ENCODE peak calls at places on chromosomes 12 and 14, in seven cellular contexts. P, F, H, X, Z, D and Y are unnamed samples.
A peak's percentile ranks its signal among the peaks of the same experiment; 100 is the strongest.

GRCh38 chr14:103533999-103534575 is 5.1 kb downstream of the TRMT61A start:
- DNase-seq in H (no peak), X (no peak), Z (no peak), F (no peak), D (no peak), P (no peak), Y (no peak)

GRCh38 chr14:23025181-23025788 is 9.4 kb downstream of the PSMB5 start:
- DNase-seq in X (no peak), P (no peak), H (no peak), F (no peak), D (no peak), Z (no peak), Y (no peak)

GRCh38 chr14:97820781-97821180 is 1023.6 kb downstream of the VRK1 start:
- DNase-seq in P (no peak), F (no peak), X (no peak), Z (no peak), H (no peak), D (no peak), Y (no peak)

GRCh38 chr12:52836042-52836466 is 1.9 kb upstream of the KRT79 start:
- DNase-seq in H (peak; percentile 72), D (no peak), P (no peak), F (no peak), X (peak; percentile 39), Z (no peak), Y (peak; percentile 67)

GRCh38 chr14:54127526-54127925 is 170.9 kb upstream of the BMP4 start:
- DNase-seq in H (no peak), Z (no peak), D (no peak), X (no peak), P (no peak), F (no peak), Y (peak; percentile 51)

GRCh38 chr12:92947589-92948215 is 18.6 kb upstream of the EEA1 start:
- DNase-seq in F (no peak), X (no peak), P (no peak), H (no peak), D (no peak), Z (no peak), Y (no peak)

GRCh38 chr12:120833849-120834248 is 70.3 kb downstream of the SPPL3 start:
- DNase-seq in X (peak; percentile 33), Z (no peak), P (no peak), F (no peak), H (no peak), D (no peak), Y (no peak)

GRCh38 chr12:122460641-122461040 is 38.2 kb upstream of the CLIP1 start:
- DNase-seq in P (no peak), Z (no peak), F (no peak), H (no peak), X (no peak), D (no peak), Y (no peak)

GRCh38 chr12:131365821-131366260 is 345.0 kb upstream of the SFSWAP start:
- DNase-seq in P (no peak), F (no peak), Z (no peak), D (no peak), H (no peak), X (no peak), Y (no peak)

GRCh38 chr14:90541076-90541634 is 144.3 kb downstream of the CALM1 start:
- DNase-seq in P (no peak), D (no peak), Z (no peak), F (no peak), X (no peak), H (peak; percentile 74), Y (no peak)

GRCh38 chr12:113088971-113089756 is 32.6 kb downstream of the DTX1 start:
- DNase-seq in P (no peak), Z (no peak), X (no peak), D (no peak), F (no peak), H (peak; percentile 88), Y (no peak)

GRCh38 chr12:1583421-1584078 is 10.8 kb downstream of the FBXL14 start:
- DNase-seq in P (peak; percentile 75), X (peak; percentile 91), Z (peak; percentile 71), F (no peak), H (no peak), D (peak; percentile 46), Y (peak; percentile 95)

GRCh38 chr12:94725375-94726168 is 75.2 kb upstream of the TMCC3 start:
- DNase-seq in F (no peak), Z (peak; percentile 13), H (no peak), X (peak; percentile 17), P (peak; percentile 38), D (no peak), Y (peak; percentile 66)

GRCh38 chr14:69632154-69632553 is 20.8 kb downstream of the SUSD6 start:
- DNase-seq in H (no peak), Z (no peak), X (no peak), P (no peak), F (no peak), D (no peak), Y (no peak)

GRCh38 chr12:47071241-47071852 is 8.1 kb upstream of the PCED1B start:
- DNase-seq in P (no peak), D (no peak), F (no peak), X (no peak), H (no peak), Z (no peak), Y (peak; percentile 33)

GRCh38 chr12:109524466-109525278 is 47.2 kb downstream of the UBE3B start:
- DNase-seq in D (no peak), X (no peak), F (no peak), Z (no peak), H (no peak), P (no peak), Y (no peak)

GRCh38 chr12:122870867-122871664 is 24.9 kb downstream of the VPS37B start:
- DNase-seq in P (no peak), D (no peak), Z (peak; percentile 78), H (peak; percentile 74), X (peak; percentile 61), F (no peak), Y (peak; percentile 74)

GRCh38 chr12:122072031-122072970 is 6.3 kb upstream of the MLXIP start:
- DNase-seq in Z (peak; percentile 82), P (no peak), F (no peak), H (no peak), D (no peak), X (peak; percentile 96), Y (peak; percentile 99)

GRCh38 chr14:35231207-35231755 is 60.9 kb upstream of the PSMA6 start:
- DNase-seq in P (no peak), D (no peak), H (no peak), F (no peak), Z (no peak), X (peak; percentile 35), Y (peak; percentile 7)

GRCh38 chr14:54105898-54106297 is 149.3 kb upstream of the BMP4 start:
- DNase-seq in D (no peak), P (peak; percentile 71), H (no peak), Z (no peak), F (no peak), X (no peak), Y (no peak)

GRCh38 chr12:107859367-107859766 is 84.9 kb downstream of the ASCL4 start:
- DNase-seq in P (no peak), F (no peak), D (no peak), H (no peak), X (no peak), Z (no peak), Y (no peak)

GRCh38 chr12:107864235-107864634 is 89.7 kb downstream of the ASCL4 start:
- DNase-seq in F (no peak), H (no peak), X (no peak), D (no peak), Z (no peak), P (no peak), Y (no peak)
- H3K4me3 ChIP-seq in F (no peak overlapping the region), H (peak overlapping the region; percentile 5), X (no peak overlapping the region), D (no peak overlapping the region), Z (peak overlapping the region; percentile 11), P (no peak overlapping the region), Y (no peak overlapping the region)

DNA sequence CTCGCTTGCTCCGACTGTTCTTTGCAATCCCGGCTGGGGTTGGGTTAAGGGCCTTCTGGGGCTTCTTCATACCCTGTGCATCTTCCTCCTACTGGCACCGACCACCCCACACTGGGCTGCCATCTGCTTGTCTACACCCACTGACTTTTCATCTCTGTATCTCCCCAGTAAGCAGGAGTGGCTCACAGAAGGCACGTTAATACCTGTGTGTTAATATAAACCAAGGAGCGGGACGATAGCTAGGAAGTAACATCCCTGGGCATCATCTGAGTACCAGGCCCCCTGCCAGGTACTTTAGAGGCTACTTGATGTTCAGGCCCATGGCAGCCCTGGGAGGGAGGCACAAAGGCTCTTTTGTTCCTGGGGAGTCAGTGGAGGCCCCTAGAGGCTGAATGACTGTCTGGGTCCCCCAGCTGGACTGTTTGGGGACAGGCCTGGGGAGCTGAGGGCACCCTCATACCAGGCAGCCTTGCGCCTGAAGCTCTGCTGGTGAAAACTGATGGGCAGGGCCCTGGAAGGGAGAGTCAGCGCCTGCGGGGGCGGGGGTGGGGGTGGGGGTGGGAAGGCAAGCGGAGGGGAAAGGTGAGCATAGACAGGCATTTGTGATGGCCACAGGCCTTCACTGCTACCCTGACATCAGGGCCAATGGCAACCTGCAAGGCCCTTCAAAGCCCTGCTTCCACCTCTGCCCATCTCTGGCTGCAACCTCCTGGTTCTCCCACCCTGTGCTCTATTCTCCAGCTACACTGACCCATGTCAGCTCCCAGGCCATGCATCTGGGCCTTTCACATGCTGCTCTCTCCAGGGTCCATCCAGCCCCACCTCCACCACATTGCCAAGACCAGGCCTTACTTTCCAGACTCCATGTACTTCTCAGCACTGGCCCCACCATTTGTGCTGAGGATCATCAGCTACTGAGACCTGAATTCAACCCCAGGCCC is 34.2 kb upstream of the DEGS2 start:
- DNase-seq in P (no peak), D (peak; percentile 27), H (no peak), Z (peak; percentile 10), X (no peak), F (no peak), Y (no peak)
- TF ChIP-seq CTCF in P (no peak), D (no peak), H (no peak), Z (no peak), X (no peak), F (no peak), Y (no peak)

DNA sequence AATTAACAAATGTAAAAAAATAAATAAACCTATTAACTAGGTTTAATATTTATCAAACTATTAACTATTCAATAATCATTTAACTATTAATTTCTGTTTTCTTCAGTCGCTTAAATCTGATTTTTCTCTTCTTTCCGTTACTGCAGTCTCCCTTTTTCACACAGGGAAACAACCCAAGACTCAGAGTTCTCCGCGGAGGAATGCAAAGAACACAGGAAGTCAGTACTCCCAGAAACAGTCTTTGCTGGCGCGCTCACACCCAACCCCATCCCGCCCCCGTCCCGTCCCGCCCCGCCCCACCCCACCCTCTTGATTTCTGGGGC is 355 bp upstream of the METTL17 start:
- DNase-seq in X (no peak), H (no peak), F (no peak), Z (no peak), P (no peak), D (no peak), Y (no peak)
- H3K4me3 ChIP-seq in X (peak overlapping the region; percentile 92), H (peak overlapping the region; percentile 76), F (peak overlapping the region; percentile 40), Z (peak overlapping the region; percentile 52), P (peak overlapping the region; percentile 69), D (no peak overlapping the region), Y (peak overlapping the region; percentile 91)

GRCh38 chr12:6950401-6950801 is 755 bp upstream of the PTPN6 start:
- DNase-seq in F (no peak), H (peak; percentile 70), P (no peak), Z (no peak), X (no peak), D (no peak), Y (no peak)
- TF ChIP-seq CTCF in F (no peak), H (no peak), P (no peak), Z (no peak), X (no peak), D (no peak), Y (peak; percentile 35)